ENCODE peak calls at places on chromosomes 3 and 15, in six cellular contexts. B is astrocyte of the hippocampus, G is NCI-H2081, J is AG10803, R is posterior vena cava, Z is globus pallidus. E is an unnamed sample.

GRCh38 chr15:78070049-78070698 is 7.3 kb downstream of the TBC1D2B start:
- DNase-seq in G (no peak), Z (no peak), J (no peak), B (no peak), R (no peak), E (no peak)

GRCh38 chr15:101455291-101455916 is 34.1 kb downstream of the PCSK6 start:
- DNase-seq in R (peak), Z (peak), J (peak), B (no peak), G (no peak), E (no peak)

GRCh38 chr15:62994975-62995730 is 47.4 kb upstream of the TPM1 start:
- DNase-seq in G (no peak), J (peak), R (no peak), B (no peak), Z (no peak), E (peak)

GRCh38 chr3:179037361-179037760 is 34.2 kb downstream of the ZMAT3 start:
- DNase-seq in B (peak), Z (no peak), R (peak), J (peak), G (no peak), E (peak)

GRCh38 chr15:32957219-32957618 is 237.3 kb downstream of the FMN1 start:
- DNase-seq in B (no peak), R (no peak), G (peak), Z (no peak), J (no peak), E (no peak)

GRCh38 chr15:100716456-100717085 is 114.2 kb downstream of the ASB7 start:
- DNase-seq in R (no peak), B (no peak), J (no peak), Z (no peak), G (no peak), E (no peak)

GRCh38 chr3:101938262-101938847 is 89.0 kb downstream of the NFKBIZ start:
- DNase-seq in R (no peak), J (no peak), G (no peak), Z (no peak), B (no peak), E (no peak)

GRCh38 chr3:158791259-158791920 is 10.5 kb upstream of the MFSD1 start:
- DNase-seq in G (peak), J (peak), Z (peak), R (no peak), B (peak), E (peak)

GRCh38 chr3:182713743-182714517 is 79.4 kb upstream of the ATP11B start:
- DNase-seq in B (peak), J (peak), R (no peak), Z (peak), G (peak), E (peak)

GRCh38 chr15:67927501-67928156 is 87.8 kb upstream of the RNU6-1 start:
- DNase-seq in J (peak), Z (no peak), R (peak), B (peak), G (no peak), E (peak)

GRCh38 chr3:178421069-178421468 is 115.2 kb upstream of the KCNMB2 start:
- DNase-seq in B (no peak), Z (no peak), R (no peak), G (peak), J (no peak), E (no peak)

GRCh38 chr3:196688349-196688748 is 23.7 kb downstream of the CEP19 start:
- DNase-seq in Z (peak), B (no peak), G (no peak), R (peak), J (peak), E (no peak)

GRCh38 chr3:138092023-138092422 is 23.4 kb downstream of the DZIP1L start:
- DNase-seq in R (no peak), G (no peak), B (peak), J (peak), Z (no peak), E (no peak)

GRCh38 chr3:189724366-189724765 is 93.2 kb downstream of the TP63 start:
- DNase-seq in Z (no peak), G (no peak), R (no peak), J (peak), B (no peak), E (no peak)

GRCh38 chr3:53170325-53171108 is 9.5 kb downstream of the PRKCD start:
- DNase-seq in B (no peak), G (no peak), J (no peak), R (no peak), Z (no peak), E (no peak)

GRCh38 chr15:83160741-83161140 is 46.9 kb downstream of the HDGFL3 start:
- DNase-seq in G (no peak), Z (no peak), B (no peak), R (no peak), J (no peak), E (no peak)

GRCh38 chr15:27855137-27855536 is 244.0 kb downstream of the OCA2 start:
- DNase-seq in J (no peak), R (peak), Z (no peak), B (no peak), G (no peak), E (no peak)

GRCh38 chr3:10392244-10392643 is 71.3 kb upstream of the SEC13 start:
- DNase-seq in G (no peak), J (no peak), B (no peak), R (peak), Z (no peak), E (no peak)

GRCh38 chr15:88745696-88746095 is 57.5 kb upstream of the ACAN start:
- DNase-seq in J (peak), Z (no peak), B (peak), G (no peak), R (no peak), E (no peak)